ENCODE peak calls at places on chromosome X, in nine cellular contexts. One of them, this sample, is unnamed.

GRCh38 chrX:84175943-84176342 is 12.1 kb downstream of the RPS6KA6 start:
- DNase-seq in neuronal stem cell: no peak
- DNase-seq in chondrocyte: no peak
- DNase-seq in T-helper 2 cell: no peak
- DNase-seq in SK-N-SH: no peak
- DNase-seq in epithelial cell of esophagus: peak
- DNase-seq in AG09309: no peak
- DNase-seq in adrenal gland: no peak
- DNase-seq in activated CD4-positive, alpha-beta T cell treated with anti-CD3 and anti-CD28 coated beads, Interleukin-2, amount 10 ng/mL, durations not matched to agents 7 days and 5 days: no peak
- DNase-seq in this sample: no peak

GRCh38 chrX:45623266-45623665 is 422.6 kb upstream of the DIPK2B start:
- DNase-seq in neuronal stem cell: no peak
- DNase-seq in chondrocyte: no peak
- DNase-seq in T-helper 2 cell: no peak
- DNase-seq in SK-N-SH: no peak
- DNase-seq in epithelial cell of esophagus: peak
- DNase-seq in AG09309: peak
- DNase-seq in adrenal gland: no peak
- DNase-seq in activated CD4-positive, alpha-beta T cell treated with anti-CD3 and anti-CD28 coated beads, Interleukin-2, amount 10 ng/mL, durations not matched to agents 7 days and 5 days: no peak
- DNase-seq in this sample: no peak

GRCh38 chrX:43750248-43750676 is 94.2 kb downstream of the MAOA start:
- DNase-seq in neuronal stem cell: peak
- DNase-seq in chondrocyte: no peak
- DNase-seq in T-helper 2 cell: peak
- DNase-seq in SK-N-SH: peak
- DNase-seq in epithelial cell of esophagus: peak
- DNase-seq in AG09309: peak
- DNase-seq in adrenal gland: peak
- DNase-seq in activated CD4-positive, alpha-beta T cell treated with anti-CD3 and anti-CD28 coated beads, Interleukin-2, amount 10 ng/mL, durations not matched to agents 7 days and 5 days: peak
- DNase-seq in this sample: peak

GRCh38 chrX:12693754-12694153 is 97.5 kb upstream of the PRPS2 start:
- DNase-seq in neuronal stem cell: no peak
- DNase-seq in chondrocyte: no peak
- DNase-seq in T-helper 2 cell: no peak
- DNase-seq in SK-N-SH: no peak
- DNase-seq in epithelial cell of esophagus: no peak
- DNase-seq in AG09309: no peak
- DNase-seq in adrenal gland: no peak
- DNase-seq in activated CD4-positive, alpha-beta T cell treated with anti-CD3 and anti-CD28 coated beads, Interleukin-2, amount 10 ng/mL, durations not matched to agents 7 days and 5 days: no peak
- DNase-seq in this sample: no peak

GRCh38 chrX:153968754-153969124 is 2.9 kb downstream of the HCFC1 start:
- DNase-seq in neuronal stem cell: no peak
- DNase-seq in chondrocyte: no peak
- DNase-seq in T-helper 2 cell: peak
- DNase-seq in SK-N-SH: no peak
- DNase-seq in epithelial cell of esophagus: peak
- DNase-seq in AG09309: no peak
- DNase-seq in adrenal gland: no peak
- DNase-seq in activated CD4-positive, alpha-beta T cell treated with anti-CD3 and anti-CD28 coated beads, Interleukin-2, amount 10 ng/mL, durations not matched to agents 7 days and 5 days: peak
- DNase-seq in this sample: peak

GRCh38 chrX:47222776-47223350 is 4.4 kb downstream of the CDK16 start:
- DNase-seq in neuronal stem cell: no peak
- DNase-seq in chondrocyte: peak
- DNase-seq in T-helper 2 cell: no peak
- DNase-seq in SK-N-SH: peak
- DNase-seq in epithelial cell of esophagus: no peak
- DNase-seq in AG09309: no peak
- DNase-seq in adrenal gland: peak
- DNase-seq in activated CD4-positive, alpha-beta T cell treated with anti-CD3 and anti-CD28 coated beads, Interleukin-2, amount 10 ng/mL, durations not matched to agents 7 days and 5 days: no peak
- DNase-seq in this sample: no peak

GRCh38 chrX:16278927-16279326 is 111.6 kb downstream of the MAGEB17 start:
- DNase-seq in neuronal stem cell: no peak
- DNase-seq in chondrocyte: no peak
- DNase-seq in T-helper 2 cell: no peak
- DNase-seq in SK-N-SH: no peak
- DNase-seq in epithelial cell of esophagus: no peak
- DNase-seq in AG09309: no peak
- DNase-seq in adrenal gland: no peak
- DNase-seq in activated CD4-positive, alpha-beta T cell treated with anti-CD3 and anti-CD28 coated beads, Interleukin-2, amount 10 ng/mL, durations not matched to agents 7 days and 5 days: no peak
- DNase-seq in this sample: no peak

GRCh38 chrX:2875798-2876399 is 47.2 kb downstream of the GYG2 start:
- DNase-seq in neuronal stem cell: no peak
- DNase-seq in chondrocyte: no peak
- DNase-seq in T-helper 2 cell: no peak
- DNase-seq in SK-N-SH: peak
- DNase-seq in epithelial cell of esophagus: no peak
- DNase-seq in AG09309: no peak
- DNase-seq in adrenal gland: no peak
- DNase-seq in activated CD4-positive, alpha-beta T cell treated with anti-CD3 and anti-CD28 coated beads, Interleukin-2, amount 10 ng/mL, durations not matched to agents 7 days and 5 days: no peak
- DNase-seq in this sample: no peak

GRCh38 chrX:22095306-22095705 is 63.2 kb downstream of the PHEX start:
- DNase-seq in neuronal stem cell: peak
- DNase-seq in chondrocyte: no peak
- DNase-seq in T-helper 2 cell: no peak
- DNase-seq in SK-N-SH: no peak
- DNase-seq in epithelial cell of esophagus: no peak
- DNase-seq in AG09309: no peak
- DNase-seq in adrenal gland: no peak
- DNase-seq in activated CD4-positive, alpha-beta T cell treated with anti-CD3 and anti-CD28 coated beads, Interleukin-2, amount 10 ng/mL, durations not matched to agents 7 days and 5 days: no peak
- DNase-seq in this sample: no peak

GRCh38 chrX:119606508-119607389 is 525 bp upstream of the NKRF start:
- DNase-seq in neuronal stem cell: no peak
- DNase-seq in chondrocyte: no peak
- DNase-seq in T-helper 2 cell: no peak
- DNase-seq in SK-N-SH: no peak
- DNase-seq in epithelial cell of esophagus: peak
- DNase-seq in AG09309: peak
- DNase-seq in adrenal gland: no peak
- DNase-seq in activated CD4-positive, alpha-beta T cell treated with anti-CD3 and anti-CD28 coated beads, Interleukin-2, amount 10 ng/mL, durations not matched to agents 7 days and 5 days: no peak
- DNase-seq in this sample: no peak

GRCh38 chrX:53280703-53281320 is 572 bp downstream of the IQSEC2 start:
- DNase-seq in neuronal stem cell: no peak
- DNase-seq in chondrocyte: no peak
- DNase-seq in T-helper 2 cell: no peak
- DNase-seq in SK-N-SH: no peak
- DNase-seq in epithelial cell of esophagus: peak
- DNase-seq in AG09309: no peak
- DNase-seq in adrenal gland: peak
- DNase-seq in activated CD4-positive, alpha-beta T cell treated with anti-CD3 and anti-CD28 coated beads, Interleukin-2, amount 10 ng/mL, durations not matched to agents 7 days and 5 days: no peak
- DNase-seq in this sample: no peak

GRCh38 chrX:94041881-94042280 is 367.9 kb downstream of the FAM133A start:
- DNase-seq in neuronal stem cell: no peak
- DNase-seq in chondrocyte: no peak
- DNase-seq in T-helper 2 cell: no peak
- DNase-seq in SK-N-SH: no peak
- DNase-seq in epithelial cell of esophagus: no peak
- DNase-seq in AG09309: no peak
- DNase-seq in adrenal gland: no peak
- DNase-seq in activated CD4-positive, alpha-beta T cell treated with anti-CD3 and anti-CD28 coated beads, Interleukin-2, amount 10 ng/mL, durations not matched to agents 7 days and 5 days: no peak
- DNase-seq in this sample: no peak

GRCh38 chrX:100477949-100478348 is 67.9 kb upstream of the PCDH19 start:
- DNase-seq in neuronal stem cell: no peak
- DNase-seq in chondrocyte: no peak
- DNase-seq in T-helper 2 cell: no peak
- DNase-seq in SK-N-SH: no peak
- DNase-seq in epithelial cell of esophagus: no peak
- DNase-seq in AG09309: no peak
- DNase-seq in adrenal gland: no peak
- DNase-seq in activated CD4-positive, alpha-beta T cell treated with anti-CD3 and anti-CD28 coated beads, Interleukin-2, amount 10 ng/mL, durations not matched to agents 7 days and 5 days: no peak
- DNase-seq in this sample: no peak

GRCh38 chrX:37846141-37846540 is 1.2 kb downstream of the DYNLT3 start:
- DNase-seq in neuronal stem cell: no peak
- DNase-seq in chondrocyte: no peak
- DNase-seq in T-helper 2 cell: no peak
- DNase-seq in SK-N-SH: no peak
- DNase-seq in epithelial cell of esophagus: peak
- DNase-seq in AG09309: no peak
- DNase-seq in adrenal gland: no peak
- DNase-seq in activated CD4-positive, alpha-beta T cell treated with anti-CD3 and anti-CD28 coated beads, Interleukin-2, amount 10 ng/mL, durations not matched to agents 7 days and 5 days: peak
- DNase-seq in this sample: no peak

GRCh38 chrX:155262970-155263754 is 1.1 kb downstream of the RAB39B start:
- DNase-seq in neuronal stem cell: no peak
- DNase-seq in chondrocyte: no peak
- DNase-seq in T-helper 2 cell: no peak
- DNase-seq in SK-N-SH: no peak
- DNase-seq in epithelial cell of esophagus: no peak
- DNase-seq in AG09309: no peak
- DNase-seq in adrenal gland: no peak
- DNase-seq in activated CD4-positive, alpha-beta T cell treated with anti-CD3 and anti-CD28 coated beads, Interleukin-2, amount 10 ng/mL, durations not matched to agents 7 days and 5 days: peak
- DNase-seq in this sample: no peak

GRCh38 chrX:75623535-75623934 is 100.7 kb upstream of the ZDHHC15 start:
- DNase-seq in neuronal stem cell: no peak
- DNase-seq in chondrocyte: no peak
- DNase-seq in T-helper 2 cell: no peak
- DNase-seq in SK-N-SH: no peak
- DNase-seq in epithelial cell of esophagus: peak
- DNase-seq in AG09309: no peak
- DNase-seq in adrenal gland: no peak
- DNase-seq in activated CD4-positive, alpha-beta T cell treated with anti-CD3 and anti-CD28 coated beads, Interleukin-2, amount 10 ng/mL, durations not matched to agents 7 days and 5 days: no peak
- DNase-seq in this sample: no peak

GRCh38 chrX:23694606-23695005 is 27.3 kb downstream of the PRDX4 start:
- DNase-seq in neuronal stem cell: peak
- DNase-seq in chondrocyte: no peak
- DNase-seq in T-helper 2 cell: peak
- DNase-seq in SK-N-SH: peak
- DNase-seq in epithelial cell of esophagus: peak
- DNase-seq in AG09309: no peak
- DNase-seq in adrenal gland: peak
- DNase-seq in activated CD4-positive, alpha-beta T cell treated with anti-CD3 and anti-CD28 coated beads, Interleukin-2, amount 10 ng/mL, durations not matched to agents 7 days and 5 days: peak
- DNase-seq in this sample: no peak

GRCh38 chrX:118536687-118537461 is 41.3 kb downstream of the DOCK11 start:
- DNase-seq in neuronal stem cell: no peak
- DNase-seq in chondrocyte: no peak
- DNase-seq in T-helper 2 cell: peak
- DNase-seq in SK-N-SH: peak
- DNase-seq in epithelial cell of esophagus: no peak
- DNase-seq in AG09309: no peak
- DNase-seq in adrenal gland: no peak
- DNase-seq in activated CD4-positive, alpha-beta T cell treated with anti-CD3 and anti-CD28 coated beads, Interleukin-2, amount 10 ng/mL, durations not matched to agents 7 days and 5 days: peak
- DNase-seq in this sample: no peak

GRCh38 chrX:109632906-109633504 is 8.0 kb upstream of the KCNE5 start:
- DNase-seq in neuronal stem cell: no peak
- DNase-seq in chondrocyte: no peak
- DNase-seq in T-helper 2 cell: no peak
- DNase-seq in SK-N-SH: peak
- DNase-seq in epithelial cell of esophagus: peak
- DNase-seq in AG09309: no peak
- DNase-seq in adrenal gland: no peak
- DNase-seq in activated CD4-positive, alpha-beta T cell treated with anti-CD3 and anti-CD28 coated beads, Interleukin-2, amount 10 ng/mL, durations not matched to agents 7 days and 5 days: no peak
- DNase-seq in this sample: no peak

GRCh38 chrX:21004835-21005234 is 369.4 kb upstream of the CNKSR2 start:
- DNase-seq in neuronal stem cell: no peak
- DNase-seq in chondrocyte: no peak
- DNase-seq in T-helper 2 cell: no peak
- DNase-seq in SK-N-SH: no peak
- DNase-seq in epithelial cell of esophagus: peak
- DNase-seq in AG09309: no peak
- DNase-seq in adrenal gland: no peak
- DNase-seq in activated CD4-positive, alpha-beta T cell treated with anti-CD3 and anti-CD28 coated beads, Interleukin-2, amount 10 ng/mL, durations not matched to agents 7 days and 5 days: no peak
- DNase-seq in this sample: no peak

GRCh38 chrX:76454456-76454927 is 27.0 kb downstream of the MAGEE1 start:
- DNase-seq in neuronal stem cell: no peak
- DNase-seq in chondrocyte: no peak
- DNase-seq in T-helper 2 cell: no peak
- DNase-seq in SK-N-SH: peak
- DNase-seq in epithelial cell of esophagus: peak
- DNase-seq in AG09309: no peak
- DNase-seq in adrenal gland: no peak
- DNase-seq in activated CD4-positive, alpha-beta T cell treated with anti-CD3 and anti-CD28 coated beads, Interleukin-2, amount 10 ng/mL, durations not matched to agents 7 days and 5 days: peak
- DNase-seq in this sample: no peak

GRCh38 chrX:17039826-17040225 is 93.4 kb downstream of the REPS2 start:
- DNase-seq in neuronal stem cell: no peak
- DNase-seq in chondrocyte: no peak
- DNase-seq in T-helper 2 cell: no peak
- DNase-seq in SK-N-SH: no peak
- DNase-seq in epithelial cell of esophagus: no peak
- DNase-seq in AG09309: peak
- DNase-seq in adrenal gland: no peak
- DNase-seq in activated CD4-positive, alpha-beta T cell treated with anti-CD3 and anti-CD28 coated beads, Interleukin-2, amount 10 ng/mL, durations not matched to agents 7 days and 5 days: no peak
- DNase-seq in this sample: no peak

This sample was measured in T-helper 17 cell.